ENCODE peak calls at places on chromosome 21, in eight cellular contexts. M, A, S, C, B, X, Z and R are unnamed samples.

GRCh38 chr21:27572681-27573080 is 605.8 kb upstream of the ADAMTS5 start:
- DNase-seq in Z (no peak), M (no peak), X (no peak), A (no peak), C (no peak), S (no peak), B (no peak), R (no peak)

GRCh38 chr21:29342394-29342957 is 43.8 kb downstream of the BACH1 start:
- DNase-seq in S (no peak), B (no peak), C (no peak), A (no peak), M (no peak), X (peak), Z (peak), R (peak)

GRCh38 chr21:46128106-46128982 is 27.0 kb downstream of the FTCD start:
- DNase-seq in A (no peak), B (no peak), M (no peak), X (no peak), C (no peak), Z (no peak), S (no peak), R (no peak)

GRCh38 chr21:41133896-41134522 is 34.0 kb upstream of the BACE2 start:
- DNase-seq in B (no peak), S (no peak), Z (no peak), X (no peak), M (no peak), C (no peak), A (peak), R (peak)

GRCh38 chr21:14551741-14552140 is 5.6 kb upstream of the SAMSN1 start:
- DNase-seq in S (no peak), X (no peak), C (no peak), Z (no peak), B (no peak), M (no peak), A (no peak), R (no peak)

GRCh38 chr21:17440955-17441354 is 71.9 kb upstream of the CXADR start:
- DNase-seq in A (no peak), M (no peak), S (no peak), B (no peak), Z (no peak), C (no peak), X (no peak), R (no peak)

GRCh38 chr21:29056538-29057050 is 16.9 kb downstream of the CCT8 start:
- DNase-seq in A (no peak), S (no peak), B (no peak), M (no peak), X (no peak), Z (no peak), C (no peak), R (no peak)

GRCh38 chr21:25186278-25186677 is 421.0 kb downstream of the MRPL39 start:
- DNase-seq in A (no peak), S (no peak), C (no peak), Z (no peak), X (no peak), B (no peak), M (peak), R (no peak)

GRCh38 chr21:26626187-26626586 is 53.1 kb upstream of the CYYR1 start:
- DNase-seq in B (no peak), M (no peak), C (no peak), S (no peak), A (no peak), X (no peak), Z (no peak), R (no peak)

DNA sequence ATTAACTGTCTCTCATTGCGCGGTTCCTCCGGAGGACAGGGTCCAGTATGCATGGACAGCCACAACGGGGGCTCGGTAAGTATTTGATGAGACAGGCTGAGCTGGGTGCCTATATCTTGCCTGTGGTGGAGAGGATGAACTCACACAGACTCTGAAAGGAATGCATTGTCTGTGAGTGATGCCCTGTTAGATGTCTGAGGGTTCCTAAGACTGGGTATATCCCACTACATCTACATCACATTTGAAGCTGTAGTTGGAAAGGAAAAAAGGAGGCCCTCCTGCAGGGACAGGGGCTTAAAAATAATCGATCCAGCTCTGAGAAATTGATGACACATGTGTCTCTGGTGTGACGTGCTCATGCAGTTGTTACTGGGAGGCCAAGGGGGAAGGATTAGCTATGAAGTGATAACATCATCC is 1.9 kb downstream of the ADARB1 start:
- DNase-seq in S (no peak), A (no peak), B (no peak), Z (no peak), X (no peak), M (no peak), C (no peak), R (no peak)
- TF ChIP-seq CTCF in S (no peak), A (no peak), B (no peak), Z (no peak), X (no peak), M (no peak), C (no peak), R (no peak)

GRCh38 chr21:39724944-39725343 is 20.0 kb upstream of the IGSF5 start:
- DNase-seq in Z (no peak), A (no peak), B (no peak), S (no peak), X (no peak), M (no peak), C (no peak), R (no peak)

GRCh38 chr21:39727401-39728120 is 17.4 kb upstream of the IGSF5 start:
- DNase-seq in Z (no peak), X (no peak), B (no peak), A (no peak), S (no peak), M (no peak), C (no peak), R (no peak)

GRCh38 chr21:39728341-39728740 is 16.6 kb upstream of the IGSF5 start:
- DNase-seq in B (no peak), Z (no peak), C (no peak), M (no peak), A (no peak), X (no peak), S (no peak), R (no peak)

GRCh38 chr21:39721885-39722284 is 23.1 kb upstream of the IGSF5 start:
- DNase-seq in C (no peak), X (no peak), M (no peak), S (no peak), B (no peak), A (no peak), Z (no peak), R (no peak)

GRCh38 chr21:39726133-39726532 is 18.9 kb upstream of the IGSF5 start:
- DNase-seq in C (no peak), M (no peak), B (no peak), Z (no peak), S (no peak), A (no peak), X (no peak), R (no peak)
- TF ChIP-seq CTCF in C (no peak), M (no peak), B (no peak), Z (no peak), S (no peak), A (peak), X (no peak), R (no peak)

GRCh38 chr21:31198575-31198974 is 145.5 kb downstream of the TIAM1 start:
- DNase-seq in X (no peak), A (peak), C (no peak), B (no peak), Z (no peak), S (no peak), M (no peak), R (peak)
- TF ChIP-seq CTCF in X (peak), A (peak), C (peak), B (peak), Z (no peak), S (peak), M (peak), R (peak)

GRCh38 chr21:35976929-35977328 is 83.4 kb downstream of the SETD4 start:
- DNase-seq in Z (no peak), X (no peak), S (no peak), M (no peak), A (no peak), B (no peak), C (no peak), R (no peak)
- TF ChIP-seq CTCF in Z (no peak), X (no peak), S (no peak), M (no peak), A (no peak), B (no peak), C (no peak), R (no peak)

GRCh38 chr21:33478858-33479678 is 706 bp downstream of the TMEM50B start:
- DNase-seq in Z (no peak), X (peak), S (no peak), M (peak), B (peak), C (peak), A (peak), R (peak)
- TF ChIP-seq CTCF in Z (no peak), X (no peak), S (no peak), M (no peak), B (no peak), C (no peak), A (peak), R (peak)

GRCh38 chr21:42255825-42256224 is 36.9 kb downstream of the ABCG1 start:
- DNase-seq in C (no peak), S (no peak), B (no peak), Z (no peak), A (no peak), X (no peak), M (no peak), R (no peak)
- TF ChIP-seq CTCF in C (no peak), S (no peak), B (no peak), Z (no peak), A (peak), X (no peak), M (no peak), R (no peak)